ENCODE peak calls at places on chromosomes 2 and 18, in five cellular contexts. W, X, E, C and V are unnamed samples.
A peak's percentile ranks its signal among the peaks of the same experiment; 100 is the strongest.

GRCh38 chr2:12031871-12032270 is 285.4 kb downstream of the LPIN1 start:
- DNase-seq in W (no peak), X (no peak), E (peak; percentile 61), C (no peak), V (no peak)

GRCh38 chr18:44672506-44672905 is 8.2 kb upstream of the SETBP1 start:
- DNase-seq in W (no peak), X (no peak), E (no peak), C (no peak), V (no peak)

GRCh38 chr18:37721544-37722302 is 156.1 kb upstream of the CELF4 start:
- DNase-seq in W (no peak), X (no peak), E (no peak), C (no peak), V (no peak)

GRCh38 chr18:28793911-28794310 is 617.0 kb upstream of the CDH2 start:
- DNase-seq in W (no peak), X (no peak), E (no peak), C (no peak), V (no peak)

GRCh38 chr2:121480826-121481225 is 49.9 kb upstream of the RNU4ATAC start:
- DNase-seq in W (peak; percentile 98), X (no peak), E (no peak), C (no peak), V (no peak)

GRCh38 chr18:22044474-22045220 is 124.7 kb upstream of the GATA6 start:
- DNase-seq in W (no peak), X (no peak), E (no peak), C (no peak), V (no peak)

GRCh38 chr2:86028763-86029381 is 76.8 kb downstream of the POLR1A start:
- DNase-seq in W (no peak), X (no peak), E (no peak), C (peak; percentile 35), V (no peak)

GRCh38 chr18:9736942-9737813 is 29.1 kb downstream of the RAB31 start:
- DNase-seq in W (no peak), X (no peak), E (no peak), C (no peak), V (no peak)

GRCh38 chr18:68713131-68713530 is 1.8 kb downstream of the TMX3 start:
- DNase-seq in W (no peak), X (no peak), E (no peak), C (no peak), V (no peak)

GRCh38 chr2:29182920-29183319 is 67.7 kb downstream of the CLIP4 start:
- DNase-seq in W (no peak), X (no peak), E (no peak), C (no peak), V (no peak)

GRCh38 chr18:42028232-42028832 is 73.3 kb downstream of the PIK3C3 start:
- DNase-seq in W (peak; percentile 24), X (peak; percentile 21), E (no peak), C (no peak), V (peak; percentile 21)

GRCh38 chr2:78811955-78812610 is 213.4 kb upstream of the REG3G start:
- DNase-seq in W (no peak), X (no peak), E (no peak), C (no peak), V (no peak)

GRCh38 chr18:58167073-58167472 is 123.0 kb downstream of the NEDD4L start:
- DNase-seq in W (no peak), X (no peak), E (no peak), C (no peak), V (no peak)
- TF ChIP-seq CTCF in W (no peak), X (no peak), E (no peak), C (no peak), V (no peak)

GRCh38 chr2:36540986-36541750 is 56.8 kb downstream of the FEZ2 start:
- DNase-seq in W (no peak), X (no peak), E (no peak), C (no peak), V (no peak)

GRCh38 chr2:36545871-36546416 is 52.0 kb downstream of the FEZ2 start:
- DNase-seq in W (no peak), X (no peak), E (no peak), C (no peak), V (no peak)

GRCh38 chr2:36541891-36542595 is 55.9 kb downstream of the FEZ2 start:
- DNase-seq in W (no peak), X (no peak), E (no peak), C (no peak), V (no peak)

GRCh38 chr2:36547906-36548305 is 50.1 kb downstream of the FEZ2 start:
- DNase-seq in W (no peak), X (no peak), E (no peak), C (no peak), V (no peak)

DNA sequence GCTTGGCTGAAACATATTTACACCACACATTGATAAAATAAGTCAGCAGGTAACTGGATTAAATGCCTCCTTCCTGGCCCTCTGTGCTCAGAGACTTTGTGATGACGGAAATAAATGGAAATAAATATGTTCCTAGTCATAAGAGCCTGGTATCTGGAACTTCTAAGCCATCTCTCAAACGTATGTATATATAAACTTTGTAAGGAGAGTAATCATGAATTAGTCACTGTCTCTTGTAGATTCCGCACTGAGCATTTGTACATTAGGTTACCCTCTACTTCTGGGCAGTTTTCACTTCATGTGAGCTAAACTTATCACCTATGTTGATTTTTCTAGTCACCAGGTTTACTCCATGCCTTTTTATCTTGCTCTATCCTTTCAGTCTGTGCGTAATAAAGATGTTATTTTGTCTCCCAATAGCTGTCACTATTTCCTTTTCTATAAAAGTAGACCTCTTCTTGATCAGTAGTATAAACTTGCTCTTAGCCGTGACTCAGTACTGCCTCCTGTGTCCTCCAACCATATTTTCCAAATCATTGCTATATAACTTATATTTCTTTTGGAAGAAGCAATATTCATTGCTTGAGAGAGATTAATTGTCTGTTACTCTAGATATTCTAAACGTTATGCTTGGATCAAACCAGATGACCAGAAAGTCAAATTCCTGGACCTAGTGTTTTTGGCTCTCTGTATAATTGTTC is 53.2 kb downstream of the FEZ2 start:
- DNase-seq in W (no peak), X (no peak), E (no peak), C (no peak), V (no peak)
- TF ChIP-seq CTCF in W (peak; percentile 36), X (peak; percentile 8), E (no peak), C (no peak), V (no peak)

GRCh38 chr2:105134076-105134475 is 96.2 kb downstream of the MRPS9 start:
- DNase-seq in W (no peak), X (no peak), E (no peak), C (no peak), V (no peak)
- TF ChIP-seq CTCF in W (no peak), X (no peak), E (no peak), C (no peak), V (no peak)

GRCh38 chr2:214310319-214310718 is 100.5 kb upstream of the VWC2L start:
- DNase-seq in W (no peak), X (no peak), E (no peak), C (no peak), V (no peak)
- TF ChIP-seq CTCF in W (no peak), X (peak; percentile 16), E (peak; percentile 47), C (no peak), V (peak; percentile 43)

GRCh38 chr2:39981877-39982276 is 202.8 kb upstream of the THUMPD2 start:
- DNase-seq in W (no peak), X (no peak), E (no peak), C (no peak), V (no peak)
- TF ChIP-seq CTCF in W (no peak), X (no peak), E (no peak), C (no peak), V (no peak)